ENCODE peak calls at places on chromosomes 7 and 10, in four cellular contexts. One of them, this sample, is unnamed.

GRCh38 chr7:17456541-17456940 is 158.1 kb downstream of the AHR start:
- DNase-seq in Peyer's patch: no peak
- DNase-seq in CD4-positive, alpha-beta T cell: no peak
- DNase-seq in endothelial cell: no peak
- DNase-seq in this sample: no peak

GRCh38 chr10:22599636-22600228 is 114.6 kb downstream of the PIP4K2A start:
- DNase-seq in endothelial cell: no peak
- DNase-seq in CD4-positive, alpha-beta T cell: no peak
- DNase-seq in Peyer's patch: no peak
- DNase-seq in this sample: no peak

GRCh38 chr7:111076205-111076604 is 14.7 kb upstream of the LRRN3 start:
- DNase-seq in endothelial cell: no peak
- DNase-seq in Peyer's patch: no peak
- DNase-seq in CD4-positive, alpha-beta T cell: no peak
- DNase-seq in this sample: no peak

GRCh38 chr7:106599343-106599698 is 61.6 kb downstream of the CCDC71L start:
- DNase-seq in Peyer's patch: no peak
- DNase-seq in endothelial cell: no peak
- DNase-seq in CD4-positive, alpha-beta T cell: no peak
- DNase-seq in this sample: no peak

GRCh38 chr10:96991313-96991841 is 159.3 kb downstream of the LCOR start:
- DNase-seq in Peyer's patch: no peak
- DNase-seq in CD4-positive, alpha-beta T cell: no peak
- DNase-seq in endothelial cell: no peak
- DNase-seq in this sample: no peak

GRCh38 chr10:104642311-104643022 is 1.4 kb downstream of the SORCS3 start:
- DNase-seq in CD4-positive, alpha-beta T cell: no peak
- DNase-seq in endothelial cell: peak
- DNase-seq in Peyer's patch: no peak
- DNase-seq in this sample: no peak

GRCh38 chr7:27248911-27249723 is 6.5 kb downstream of the EVX1 start:
- DNase-seq in endothelial cell: no peak
- DNase-seq in CD4-positive, alpha-beta T cell: no peak
- DNase-seq in Peyer's patch: no peak
- DNase-seq in this sample: no peak

GRCh38 chr7:84941291-84941690 is 245.6 kb downstream of the SEMA3D start:
- DNase-seq in Peyer's patch: no peak
- DNase-seq in CD4-positive, alpha-beta T cell: no peak
- DNase-seq in endothelial cell: no peak
- DNase-seq in this sample: no peak

GRCh38 chr7:127252736-127253288 is at the start of gene GRM8:
- DNase-seq in CD4-positive, alpha-beta T cell: peak
- DNase-seq in endothelial cell: peak
- DNase-seq in Peyer's patch: peak
- DNase-seq in this sample: peak

DNA sequence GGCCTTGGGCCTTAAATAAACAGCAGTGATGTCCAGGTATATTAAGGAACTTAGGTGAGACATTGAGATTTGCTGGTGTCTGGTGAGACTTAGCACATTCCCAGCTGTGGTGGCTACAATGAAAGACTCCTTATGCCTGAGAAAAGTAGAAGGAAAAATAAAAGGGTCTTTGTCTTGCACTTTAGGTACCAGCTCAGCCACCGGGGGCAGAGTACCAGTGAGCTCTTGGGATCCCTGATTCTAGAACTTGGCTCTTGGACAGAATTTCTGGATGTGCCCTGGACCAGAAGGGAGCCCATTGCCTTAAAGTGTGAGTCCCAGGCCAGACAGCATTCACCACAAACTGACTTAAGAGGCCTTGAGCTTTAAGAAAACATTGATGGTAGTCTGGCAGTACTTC is 1038.7 kb downstream of the SORCS3 start:
- DNase-seq in Peyer's patch: no peak
- DNase-seq in endothelial cell: no peak
- DNase-seq in CD4-positive, alpha-beta T cell: no peak
- DNase-seq in this sample: no peak
- TF ChIP-seq CTCF in Peyer's patch: no peak
- TF ChIP-seq CTCF in endothelial cell: peak
- TF ChIP-seq CTCF in CD4-positive, alpha-beta T cell: no peak
- TF ChIP-seq CTCF in this sample: no peak

DNA sequence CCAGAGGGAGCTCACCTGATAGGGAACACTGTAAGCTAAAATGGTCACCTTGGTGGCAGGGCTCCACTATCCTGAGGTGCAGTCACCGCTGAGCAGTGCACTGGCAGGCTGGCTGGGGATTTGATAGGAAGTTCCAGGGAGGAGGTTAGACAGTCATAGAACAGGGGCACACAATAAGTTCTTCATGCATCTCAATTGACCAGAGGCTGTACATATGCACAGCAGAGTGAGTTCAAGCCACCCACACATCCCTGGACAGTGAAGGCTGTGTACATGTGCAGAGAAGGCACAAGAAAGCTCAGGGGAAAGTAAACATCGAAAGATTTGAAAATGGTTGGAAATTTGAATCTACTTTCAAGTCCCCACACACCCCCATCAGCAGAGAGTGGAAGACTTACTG is 13.9 kb downstream of the PRTFDC1 start:
- DNase-seq in Peyer's patch: no peak
- DNase-seq in endothelial cell: no peak
- DNase-seq in CD4-positive, alpha-beta T cell: no peak
- DNase-seq in this sample: no peak
- TF ChIP-seq CTCF in Peyer's patch: no peak
- TF ChIP-seq CTCF in endothelial cell: no peak
- TF ChIP-seq CTCF in CD4-positive, alpha-beta T cell: no peak
- TF ChIP-seq CTCF in this sample: no peak

DNA sequence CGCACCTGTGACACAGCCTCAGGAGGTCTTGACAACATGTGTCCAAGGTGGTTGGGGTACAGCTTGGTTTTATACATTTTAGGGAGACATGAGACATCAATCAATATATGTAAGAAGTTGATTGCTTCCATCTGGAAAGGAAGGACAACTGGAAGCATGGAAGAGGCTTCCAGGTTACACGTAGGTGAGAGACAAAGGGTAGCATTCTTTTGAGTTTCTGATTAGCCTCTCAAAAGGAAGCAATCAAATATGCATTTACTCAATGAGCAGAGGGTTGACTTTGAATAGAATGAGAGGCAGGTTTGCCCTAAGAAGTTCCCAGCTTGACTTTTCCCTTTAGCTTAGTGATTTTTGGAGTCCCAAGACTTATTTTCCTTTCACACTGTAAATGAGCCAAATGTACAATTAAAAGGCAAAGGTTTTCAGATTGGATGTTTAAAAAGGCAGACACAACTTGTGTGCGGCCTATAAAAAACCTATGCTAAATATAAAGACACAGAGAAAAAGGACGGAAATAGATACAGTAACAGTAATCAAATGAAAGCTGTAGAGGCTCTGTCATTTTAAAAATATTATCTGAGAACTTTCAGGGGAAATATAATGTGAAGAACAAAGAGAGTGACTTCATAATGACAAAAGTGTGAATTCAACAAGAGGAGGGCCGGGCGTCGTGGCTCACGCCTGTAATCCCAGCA is 65.7 kb upstream of the LANCL2 start:
- DNase-seq in endothelial cell: no peak
- DNase-seq in Peyer's patch: no peak
- DNase-seq in CD4-positive, alpha-beta T cell: no peak
- DNase-seq in this sample: no peak
- TF ChIP-seq CTCF in endothelial cell: no peak
- TF ChIP-seq CTCF in Peyer's patch: no peak
- TF ChIP-seq CTCF in CD4-positive, alpha-beta T cell: no peak
- TF ChIP-seq CTCF in this sample: no peak

DNA sequence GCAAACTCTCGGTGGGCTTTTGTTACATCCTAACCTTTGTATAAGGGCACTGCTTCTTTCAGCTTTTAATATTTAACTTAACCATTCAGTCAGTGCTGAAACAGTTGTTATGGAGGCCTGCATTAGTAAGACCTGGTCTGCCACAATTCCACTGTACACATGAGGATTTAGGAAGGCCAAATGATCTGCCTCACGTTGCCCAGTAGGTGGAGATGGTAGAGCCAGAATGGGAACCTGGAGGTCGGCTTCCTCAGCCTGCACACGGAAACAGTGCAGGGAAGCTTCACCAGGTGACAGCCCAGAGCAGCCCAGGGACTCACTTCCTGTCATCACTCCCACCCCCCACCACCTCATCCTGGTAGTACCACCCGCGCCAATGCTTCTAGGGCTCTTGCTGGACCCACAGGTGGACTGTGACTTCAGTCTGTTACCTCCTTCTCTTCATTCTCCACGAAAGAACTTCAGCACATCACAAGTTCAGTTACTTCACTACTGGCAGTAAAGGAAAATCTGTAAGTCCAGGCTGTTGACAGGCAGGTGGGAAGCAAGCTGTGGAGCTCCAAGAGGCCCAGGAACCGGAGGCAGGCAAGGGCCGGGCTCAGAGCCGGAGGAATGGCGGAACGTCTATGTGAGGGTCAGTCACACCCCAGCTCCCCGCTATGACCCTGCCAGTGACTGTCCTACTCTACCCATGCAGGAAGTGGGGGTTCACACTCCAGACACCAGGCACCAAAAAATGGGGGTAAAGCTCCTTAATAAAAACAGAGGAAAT is 480.3 kb upstream of the C7orf33 start:
- DNase-seq in Peyer's patch: no peak
- DNase-seq in CD4-positive, alpha-beta T cell: no peak
- DNase-seq in endothelial cell: no peak
- DNase-seq in this sample: no peak
- TF ChIP-seq CTCF in Peyer's patch: no peak
- TF ChIP-seq CTCF in CD4-positive, alpha-beta T cell: no peak
- TF ChIP-seq CTCF in endothelial cell: no peak
- TF ChIP-seq CTCF in this sample: no peak

GRCh38 chr10:47312663-47312995 is 9.6 kb upstream of the GDF2 start:
- DNase-seq in Peyer's patch: no peak
- DNase-seq in CD4-positive, alpha-beta T cell: no peak
- DNase-seq in endothelial cell: no peak
- DNase-seq in this sample: no peak
- TF ChIP-seq CTCF in Peyer's patch: no peak
- TF ChIP-seq CTCF in CD4-positive, alpha-beta T cell: no peak
- TF ChIP-seq CTCF in endothelial cell: no peak
- TF ChIP-seq CTCF in this sample: no peak

DNA sequence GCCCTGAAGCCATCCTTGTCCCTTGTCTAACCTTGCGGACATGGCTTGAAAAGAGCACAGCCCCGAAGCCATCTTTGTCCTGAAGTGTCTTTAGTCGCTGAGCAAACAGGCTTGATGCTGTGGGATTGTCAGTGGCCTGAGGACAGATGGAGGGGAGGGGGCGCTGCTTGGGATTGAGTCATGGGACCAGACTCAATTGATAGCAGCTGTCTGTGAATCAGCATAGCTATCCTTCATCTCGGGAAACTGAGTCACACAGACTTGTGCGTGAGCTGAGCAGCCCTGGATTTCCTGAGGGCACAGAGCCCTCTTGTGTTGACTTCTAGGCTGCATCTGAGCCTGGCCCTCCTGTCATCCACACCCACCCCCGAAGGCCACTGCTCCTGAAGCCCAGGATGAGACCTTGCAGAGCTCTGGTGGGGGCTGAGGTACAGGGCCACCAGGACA is 14.4 kb downstream of the MYO1G start:
- DNase-seq in CD4-positive, alpha-beta T cell: no peak
- DNase-seq in Peyer's patch: no peak
- DNase-seq in endothelial cell: no peak
- DNase-seq in this sample: no peak
- TF ChIP-seq CTCF in CD4-positive, alpha-beta T cell: no peak
- TF ChIP-seq CTCF in Peyer's patch: no peak
- TF ChIP-seq CTCF in endothelial cell: no peak
- TF ChIP-seq CTCF in this sample: no peak

DNA sequence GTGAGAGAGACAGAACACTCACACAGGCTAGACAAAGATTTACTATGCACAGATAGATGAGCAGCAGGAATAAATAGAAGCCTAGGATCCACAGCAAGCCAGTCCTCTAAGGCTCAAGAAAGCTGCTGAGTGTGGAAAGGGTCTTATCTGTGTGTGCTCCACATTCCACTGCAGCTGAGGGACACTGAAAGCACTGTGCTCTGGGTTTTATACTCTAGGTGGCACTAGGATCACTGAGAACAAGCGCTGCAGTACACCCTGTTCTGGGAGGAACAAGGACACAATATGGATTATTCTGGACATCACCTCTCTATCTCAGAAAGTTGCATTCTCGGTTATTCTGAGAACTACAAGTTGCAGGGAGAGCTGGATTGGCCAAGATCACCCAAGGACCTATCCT is 4.9 kb upstream of the KLHL7 start:
- DNase-seq in CD4-positive, alpha-beta T cell: no peak
- DNase-seq in Peyer's patch: no peak
- DNase-seq in endothelial cell: no peak
- DNase-seq in this sample: no peak
- TF ChIP-seq CTCF in CD4-positive, alpha-beta T cell: no peak
- TF ChIP-seq CTCF in Peyer's patch: no peak
- TF ChIP-seq CTCF in endothelial cell: no peak
- TF ChIP-seq CTCF in this sample: no peak

GRCh38 chr7:76423666-76424412 is 911 bp upstream of the ZP3 start:
- DNase-seq in CD4-positive, alpha-beta T cell: no peak
- DNase-seq in Peyer's patch: no peak
- DNase-seq in endothelial cell: no peak
- DNase-seq in this sample: no peak
- TF ChIP-seq CTCF in CD4-positive, alpha-beta T cell: no peak
- TF ChIP-seq CTCF in Peyer's patch: no peak
- TF ChIP-seq CTCF in endothelial cell: no peak
- TF ChIP-seq CTCF in this sample: no peak

DNA sequence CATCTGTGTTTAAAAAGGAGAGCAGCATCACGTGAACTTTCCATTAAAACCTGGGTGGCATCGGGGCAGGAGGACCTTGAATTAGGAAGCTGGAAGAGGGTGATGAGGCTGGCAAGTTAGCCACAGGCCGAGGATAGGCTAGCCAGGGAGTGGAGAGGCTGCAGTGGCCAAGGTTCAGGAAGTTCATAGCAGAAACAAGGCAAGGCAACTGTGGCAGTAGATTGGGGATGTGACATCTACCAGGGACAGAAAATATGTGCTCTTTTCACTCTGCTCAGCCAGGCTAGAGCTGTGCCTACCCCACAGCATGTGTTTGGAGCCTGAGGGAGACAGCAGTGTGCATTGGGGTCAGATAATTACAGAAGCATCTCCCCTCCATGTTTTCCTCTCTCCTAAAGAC is 2.2 kb upstream of the INPP5F start:
- DNase-seq in Peyer's patch: no peak
- DNase-seq in CD4-positive, alpha-beta T cell: no peak
- DNase-seq in endothelial cell: no peak
- DNase-seq in this sample: no peak
- TF ChIP-seq CTCF in Peyer's patch: no peak
- TF ChIP-seq CTCF in CD4-positive, alpha-beta T cell: no peak
- TF ChIP-seq CTCF in endothelial cell: no peak
- TF ChIP-seq CTCF in this sample: no peak